ENCODE peak calls at places on chromosomes 16 and 17, in seven cellular contexts. Y is brain microvascular endothelial cell, G is right atrium auricular region, Q is HFF-Myc, U is psoas muscle, T is fibroblast of mammary gland, Z is PC-3. V is an unnamed sample.

GRCh38 chr17:27598337-27599050 is 32.5 kb upstream of the LGALS9 start:
- DNase-seq in T (no peak), Q (no peak), G (no peak), Y (no peak), U (no peak), Z (no peak), V (no peak)

GRCh38 chr16:5560084-5560483 is 462.5 kb upstream of the EEF2KMT start:
- DNase-seq in Q (no peak), Z (peak), T (peak), G (no peak), U (no peak), Y (no peak), V (no peak)

GRCh38 chr17:32558997-32559650 is 72.3 kb downstream of the CDK5R1 start:
- DNase-seq in Y (no peak), Q (no peak), G (no peak), T (no peak), Z (no peak), U (no peak), V (no peak)

GRCh38 chr17:298791-299450 is 53.7 kb downstream of the RPH3AL start:
- DNase-seq in T (peak), Z (no peak), Y (peak), G (peak), Q (no peak), U (peak), V (no peak)

GRCh38 chr17:1312261-1312870 is 32.9 kb downstream of the TRARG1 start:
- DNase-seq in T (no peak), Y (no peak), Z (no peak), G (no peak), Q (no peak), U (no peak), V (no peak)

GRCh38 chr17:32111141-32111771 is 31.0 kb upstream of the RHOT1 start:
- DNase-seq in T (peak), Y (peak), Z (peak), Q (peak), G (no peak), U (peak), V (peak)

GRCh38 chr16:3256876-3257465 is 538 bp upstream of the MEFV start:
- DNase-seq in U (no peak), G (no peak), Y (peak), T (peak), Z (peak), Q (no peak), V (no peak)

GRCh38 chr17:46192211-46192483 is 1.1 kb downstream of the KANSL1 start:
- DNase-seq in G (no peak), T (no peak), Z (no peak), Y (no peak), U (no peak), Q (no peak), V (no peak)

GRCh38 chr16:11698271-11698689 is 30.0 kb downstream of the SNN start:
- DNase-seq in Y (peak), G (peak), Z (peak), U (no peak), T (no peak), Q (no peak), V (no peak)

GRCh38 chr16:80948886-80949502 is 57.7 kb downstream of the CMC2 start:
- DNase-seq in Z (peak), Y (no peak), U (peak), Q (no peak), G (no peak), T (peak), V (no peak)

GRCh38 chr16:2835638-2836493 is 5.8 kb downstream of the ZG16B start:
- DNase-seq in U (no peak), Z (peak), G (no peak), Q (peak), T (peak), Y (peak), V (peak)

GRCh38 chr17:17225901-17226300 is 11.1 kb downstream of the FLCN start:
- DNase-seq in Z (no peak), Y (no peak), T (no peak), Q (no peak), U (no peak), G (no peak), V (no peak)

GRCh38 chr16:64416232-64417010 is 705.4 kb downstream of the CDH11 start:
- DNase-seq in T (peak), Y (peak), G (no peak), Q (no peak), Z (peak), U (no peak), V (no peak)

GRCh38 chr16:22692034-22692433 is 121.9 kb upstream of the HS3ST2 start:
- DNase-seq in T (peak), Y (no peak), G (no peak), Z (no peak), Q (no peak), U (no peak), V (no peak)

GRCh38 chr17:61684172-61684571 is 93.2 kb upstream of the NACA2 start:
- DNase-seq in Z (no peak), U (no peak), T (no peak), Q (no peak), G (no peak), Y (no peak), V (no peak)

GRCh38 chr16:35203636-35204035 is 1744.2 kb downstream of the TP53TG3F start:
- DNase-seq in G (no peak), Q (no peak), Z (no peak), U (no peak), T (no peak), Y (no peak), V (no peak)

GRCh38 chr17:38919316-38920078 is 5.9 kb upstream of the LASP1NB start:
- DNase-seq in G (peak), Z (no peak), U (no peak), Q (no peak), Y (no peak), T (no peak), V (no peak)

GRCh38 chr16:414395-415169 is 10.9 kb upstream of the RAB11FIP3 start:
- DNase-seq in Z (no peak), G (no peak), U (no peak), Y (no peak), T (no peak), Q (no peak), V (no peak)

GRCh38 chr17:43778337-43779144 is at the start of gene DUSP3:
- DNase-seq in T (peak), U (peak), Y (peak), G (peak), Z (peak), Q (peak), V (peak)

GRCh38 chr17:61444831-61445230 is 7.4 kb upstream of the TBX4 start:
- DNase-seq in Z (peak), G (no peak), Q (peak), U (no peak), Y (no peak), T (peak), V (no peak)

GRCh38 chr17:27560668-27561067 is 70.3 kb upstream of the LGALS9 start:
- DNase-seq in Z (no peak), U (peak), G (no peak), T (no peak), Y (no peak), Q (no peak), V (no peak)

GRCh38 chr17:74402070-74402469 is 29.8 kb upstream of the GPRC5C start:
- DNase-seq in Q (no peak), U (no peak), G (no peak), Z (no peak), T (no peak), Y (no peak), V (no peak)

GRCh38 chr17:45043268-45043681 is 8.2 kb downstream of the DCAKD start:
- DNase-seq in Z (no peak), U (no peak), T (no peak), Y (no peak), G (no peak), Q (no peak), V (no peak)

GRCh38 chr16:76265434-76266045 is 11.7 kb upstream of the CNTNAP4 start:
- DNase-seq in Q (no peak), T (peak), G (no peak), Z (peak), U (no peak), Y (no peak), V (no peak)

GRCh38 chr16:27468941-27469531 is 67.1 kb downstream of the IL21R start:
- DNase-seq in U (no peak), Z (no peak), Y (no peak), Q (no peak), G (no peak), T (no peak), V (no peak)

GRCh38 chr17:2462481-2462880 is 49.2 kb downstream of the METTL16 start:
- DNase-seq in G (no peak), T (no peak), Y (no peak), U (no peak), Q (no peak), Z (no peak), V (no peak)

GRCh38 chr17:44901323-44901965 is 2.2 kb upstream of the EFTUD2 start:
- DNase-seq in U (no peak), T (peak), Y (peak), G (no peak), Z (peak), Q (no peak), V (peak)

GRCh38 chr17:81171941-81172340 is 5.9 kb upstream of the AATK start:
- DNase-seq in U (no peak), T (peak), Z (no peak), Q (no peak), Y (peak), G (no peak), V (no peak)

GRCh38 chr17:34610506-34610905 is 31.1 kb downstream of the TMEM132E start:
- DNase-seq in T (no peak), Y (no peak), Q (no peak), U (no peak), Z (no peak), G (no peak), V (no peak)

GRCh38 chr16:68389006-68389405 is 59.3 kb downstream of the SMPD3 start:
- DNase-seq in Q (no peak), T (no peak), Z (no peak), Y (no peak), U (no peak), G (no peak), V (no peak)

GRCh38 chr17:45241315-45242011 is 19.8 kb downstream of the FMNL1 start:
- DNase-seq in Q (no peak), Z (no peak), G (no peak), T (no peak), U (no peak), Y (no peak), V (no peak)

GRCh38 chr17:82889496-82890338 is 49.9 kb upstream of the ZNF750 start:
- DNase-seq in G (no peak), T (peak), Q (no peak), Z (peak), Y (no peak), U (no peak), V (no peak)

GRCh38 chr17:81420769-81421462 is 25.7 kb downstream of the BAHCC1 start:
- DNase-seq in Z (no peak), T (no peak), Y (no peak), G (no peak), Q (no peak), U (peak), V (no peak)

GRCh38 chr16:85137323-85138072 is 25.2 kb upstream of the CIBAR2 start:
- DNase-seq in G (peak), T (peak), Q (peak), U (peak), Y (peak), Z (peak), V (peak)

GRCh38 chr16:12341966-12342365 is 365.4 kb downstream of the SNX29 start:
- DNase-seq in Z (peak), U (no peak), G (no peak), T (peak), Y (no peak), Q (no peak), V (no peak)

GRCh38 chr17:72404872-72405271 is 284.1 kb downstream of the SOX9 start:
- DNase-seq in Q (no peak), Z (peak), T (peak), Y (peak), G (no peak), U (no peak), V (peak)

GRCh38 chr17:72510454-72511016 is 389.7 kb downstream of the SOX9 start:
- DNase-seq in Q (no peak), T (no peak), Y (no peak), Z (peak), G (no peak), U (no peak), V (no peak)

DNA sequence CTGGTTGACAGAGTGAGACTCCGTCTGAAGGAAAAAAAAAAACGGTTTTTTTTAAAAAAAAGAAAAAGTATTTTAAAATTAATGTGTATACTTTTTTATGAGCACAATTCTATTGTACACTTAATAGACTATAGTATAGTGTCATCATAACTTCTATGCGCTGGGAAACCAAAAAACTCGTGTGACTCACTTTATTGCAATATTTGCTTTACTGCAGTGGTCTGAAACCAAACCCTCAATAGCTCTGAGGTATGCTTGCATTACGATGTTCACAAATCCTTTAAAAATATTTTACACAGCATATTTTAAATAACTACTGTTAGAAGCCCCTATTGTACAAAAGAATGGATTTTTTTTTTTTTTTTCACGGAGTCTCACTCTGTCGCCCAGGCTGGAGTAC is 12.4 kb upstream of the MAP2K6 start:
- DNase-seq in Q (no peak), U (no peak), Z (peak), G (no peak), T (no peak), Y (peak), V (no peak)
- H3K4me3 ChIP-seq in Q (no peak), U (no peak), Z (peak), G (no peak), T (no peak), Y (no peak), V (no peak)

GRCh38 chr16:14492614-14493013 is 137.4 kb downstream of the PARN start:
- DNase-seq in G (no peak), Q (no peak), Y (no peak), Z (no peak), U (no peak), T (no peak), V (no peak)
- H3K4me3 ChIP-seq in G (no peak), Q (no peak), Y (no peak), Z (no peak), U (no peak), T (no peak), V (no peak)

GRCh38 chr17:77863814-77864161 is 94.7 kb upstream of the TNRC6C start:
- DNase-seq in Z (no peak), T (no peak), U (peak), G (no peak), Q (no peak), Y (peak), V (no peak)
- H3K4me3 ChIP-seq in Z (no peak), T (no peak), U (no peak), G (no peak), Q (no peak), Y (no peak), V (no peak)

GRCh38 chr16:75024182-75024581 is 25.4 kb downstream of the ZNRF1 start:
- DNase-seq in Y (no peak), Z (no peak), G (no peak), Q (no peak), T (no peak), U (no peak), V (no peak)
- H3K4me3 ChIP-seq in Y (no peak), Z (no peak), G (no peak), Q (no peak), T (no peak), U (no peak), V (no peak)

GRCh38 chr17:79921411-79922160 is 82.3 kb upstream of the CBX4 start:
- DNase-seq in Z (no peak), Q (no peak), Y (no peak), T (no peak), G (no peak), U (peak), V (no peak)
- H3K4me3 ChIP-seq in Z (no peak), Q (no peak), Y (no peak), T (no peak), G (no peak), U (no peak), V (peak)

DNA sequence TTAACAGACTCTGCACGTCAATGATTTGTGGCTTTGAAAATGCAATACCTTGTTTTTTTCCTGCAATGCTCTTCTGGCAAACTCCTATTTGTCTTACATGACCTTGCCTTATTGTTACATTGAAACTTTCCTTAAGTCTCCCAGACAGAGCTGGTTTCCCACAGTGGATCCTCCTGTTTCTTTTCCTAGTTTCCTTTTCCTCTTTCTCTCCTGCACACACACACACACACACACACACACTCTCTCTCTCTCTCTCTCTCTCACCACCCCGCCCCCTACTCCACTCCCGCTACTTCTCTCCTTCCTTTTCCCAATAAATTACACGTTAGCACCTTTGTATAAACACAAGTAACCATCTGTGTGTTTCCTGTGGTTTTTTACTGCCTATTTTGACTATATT is 2.3 kb downstream of the ORC6 start:
- DNase-seq in G (no peak), U (no peak), Q (no peak), Y (no peak), T (peak), Z (no peak), V (no peak)
- H3K4me3 ChIP-seq in G (no peak), U (no peak), Q (peak), Y (peak), T (no peak), Z (peak), V (no peak)

DNA sequence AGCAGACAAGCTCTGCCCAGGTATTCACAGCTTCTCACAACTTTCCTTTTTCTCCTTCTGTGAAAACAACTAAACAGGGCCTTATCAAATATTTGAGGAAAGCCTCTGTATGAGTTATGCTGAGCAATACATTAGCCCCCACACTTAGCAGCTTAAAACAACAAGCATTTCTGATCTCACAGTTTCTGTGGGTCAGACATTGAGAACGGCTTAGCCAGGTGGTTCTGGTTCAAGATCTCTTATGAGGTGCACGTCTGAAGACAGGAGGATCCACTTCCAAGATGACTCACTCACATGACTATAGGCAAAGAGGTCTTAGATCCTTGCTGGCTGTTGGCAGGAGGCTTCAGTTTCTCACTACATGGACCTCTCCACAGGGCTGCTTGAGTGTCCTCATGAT is 181.4 kb upstream of the WSCD1 start:
- DNase-seq in Z (peak), Q (no peak), G (no peak), U (no peak), T (no peak), Y (no peak), V (peak)
- H3K4me3 ChIP-seq in Z (no peak), Q (no peak), G (no peak), U (no peak), T (no peak), Y (no peak), V (no peak)

GRCh38 chr16:10183606-10183959 is 1.4 kb upstream of the GRIN2A start:
- DNase-seq in G (no peak), Z (no peak), T (no peak), Y (no peak), U (no peak), Q (no peak), V (no peak)
- H3K4me3 ChIP-seq in G (no peak), Z (no peak), T (no peak), Y (no peak), U (no peak), Q (no peak), V (no peak)

DNA sequence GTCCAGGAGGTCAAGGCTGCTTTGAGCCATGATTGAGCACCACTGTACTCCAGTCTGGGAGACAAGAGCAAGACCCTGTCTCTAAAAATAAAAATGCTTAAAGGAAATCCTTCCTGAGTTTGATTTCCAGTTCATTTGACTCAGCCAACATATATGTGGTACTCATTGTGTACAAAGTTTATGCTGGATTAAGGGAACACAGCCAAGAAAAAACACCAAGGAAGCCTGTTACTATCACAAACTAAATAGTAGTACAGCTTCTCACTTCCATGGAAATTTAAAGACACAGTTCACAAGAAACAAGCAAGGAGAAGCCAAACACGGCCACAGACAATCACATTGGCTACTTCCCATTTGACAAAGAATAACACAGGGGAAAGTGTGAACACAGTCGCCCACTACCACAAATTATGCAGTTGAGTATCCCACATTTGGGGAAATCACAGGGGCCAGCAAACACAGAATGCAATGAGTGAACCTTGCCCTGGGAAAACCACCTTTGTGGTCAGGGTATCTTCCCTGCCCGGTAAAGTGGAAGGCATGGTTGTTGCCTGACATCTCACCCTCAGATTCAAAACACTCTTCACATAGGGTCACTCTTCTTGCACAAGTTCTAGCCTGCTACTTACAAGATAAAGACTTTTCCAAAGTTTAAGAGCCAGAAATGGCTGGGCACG is 14.5 kb downstream of the TEX14 start:
- DNase-seq in Z (peak), Q (no peak), G (no peak), U (no peak), T (peak), Y (peak), V (no peak)
- H3K4me3 ChIP-seq in Z (peak), Q (no peak), G (no peak), U (no peak), T (no peak), Y (no peak), V (no peak)